ENCODE peak calls at places on chromosomes 4 and X, in seven cellular contexts. V is colonic mucosa; S is AG04450; I is CD8-positive, alpha-beta T cell; Y is lower lobe of right lung; N is thoracic aorta; M is tibial artery. E is an unnamed sample.

GRCh38 chrX:119870626-119871131 is 854 bp downstream of the RNF113A start:
- DNase-seq in V (peak), S (no peak), I (peak), Y (peak), N (no peak), M (no peak), E (no peak)

GRCh38 chr4:150578745-150579470 is 3.0 kb upstream of the MAB21L2 start:
- DNase-seq in V (no peak), S (no peak), I (no peak), Y (no peak), N (no peak), M (no peak), E (no peak)

GRCh38 chrX:2848806-2849420 is 20.2 kb downstream of the GYG2 start:
- DNase-seq in V (no peak), S (no peak), I (no peak), Y (no peak), N (no peak), M (no peak), E (no peak)

GRCh38 chrX:10990418-10990817 is 120.7 kb upstream of the HCCS start:
- DNase-seq in V (no peak), S (no peak), I (no peak), Y (no peak), N (no peak), M (no peak), E (no peak)

GRCh38 chrX:153966841-153967535 is 4.6 kb downstream of the HCFC1 start:
- DNase-seq in V (no peak), S (no peak), I (peak), Y (no peak), N (no peak), M (no peak), E (no peak)

GRCh38 chr4:145279122-145279960 is 99.0 kb upstream of the OTUD4 start:
- DNase-seq in V (no peak), S (no peak), I (no peak), Y (no peak), N (no peak), M (no peak), E (no peak)

GRCh38 chrX:153649178-153649914 is 2.3 kb downstream of the DUSP9 start:
- DNase-seq in V (no peak), S (no peak), I (peak), Y (peak), N (no peak), M (peak), E (no peak)

GRCh38 chr4:189313861-189314513 is 626.7 kb upstream of the FRG1 start:
- DNase-seq in V (no peak), S (no peak), I (no peak), Y (no peak), N (no peak), M (no peak), E (no peak)

GRCh38 chr4:10160280-10160856 is 43.8 kb upstream of the WDR1 start:
- DNase-seq in V (no peak), S (no peak), I (no peak), Y (no peak), N (no peak), M (no peak), E (no peak)

GRCh38 chr4:112515278-112516075 is 503 bp downstream of the NEUROG2 start:
- DNase-seq in V (no peak), S (no peak), I (peak), Y (no peak), N (no peak), M (no peak), E (peak)

GRCh38 chr4:142112451-142112850 is 476.1 kb downstream of the IL15 start:
- DNase-seq in V (no peak), S (no peak), I (no peak), Y (no peak), N (no peak), M (no peak), E (no peak)

GRCh38 chrX:18643853-18644252 is 28.1 kb downstream of the RS1 start:
- DNase-seq in V (no peak), S (no peak), I (no peak), Y (no peak), N (no peak), M (no peak), E (no peak)

GRCh38 chr4:21753084-21753760 is 195.3 kb downstream of the KCNIP4 start:
- DNase-seq in V (no peak), S (no peak), I (no peak), Y (no peak), N (no peak), M (no peak), E (no peak)

GRCh38 chrX:153723351-153724251 is 586 bp downstream of the BCAP31 start:
- DNase-seq in V (peak), S (no peak), I (peak), Y (peak), N (no peak), M (no peak), E (no peak)

GRCh38 chrX:19063030-19063429 is 59.2 kb downstream of the ADGRG2 start:
- DNase-seq in V (no peak), S (no peak), I (no peak), Y (no peak), N (no peak), M (no peak), E (no peak)

GRCh38 chr4:180377741-180378140 is 1865.5 kb upstream of the TENM3 start:
- DNase-seq in V (no peak), S (no peak), I (no peak), Y (no peak), N (no peak), M (no peak), E (no peak)

GRCh38 chr4:9996319-9997110 is 24.8 kb downstream of the SLC2A9 start:
- DNase-seq in V (peak), S (no peak), I (no peak), Y (no peak), N (no peak), M (no peak), E (no peak)

GRCh38 chrX:25726539-25726938 is 411.6 kb upstream of the MAGEB18 start:
- DNase-seq in V (no peak), S (no peak), I (no peak), Y (no peak), N (no peak), M (no peak), E (no peak)

GRCh38 chr4:26782168-26782829 is 78.3 kb upstream of the STIM2 start:
- DNase-seq in V (no peak), S (no peak), I (no peak), Y (no peak), N (no peak), M (no peak), E (no peak)

GRCh38 chr4:121950680-121951569 is 935 bp downstream of the TRPC3 start:
- DNase-seq in V (peak), S (no peak), I (peak), Y (peak), N (no peak), M (peak), E (no peak)

GRCh38 chrX:129115104-129115503 is 408.2 kb downstream of the SMARCA1 start:
- DNase-seq in V (peak), S (no peak), I (no peak), Y (no peak), N (no peak), M (no peak), E (no peak)

GRCh38 chr4:19319607-19320006 is 932.1 kb upstream of the SLIT2 start:
- DNase-seq in V (no peak), S (no peak), I (no peak), Y (no peak), N (no peak), M (no peak), E (no peak)

GRCh38 chr4:142164767-142165500 is 528.6 kb downstream of the IL15 start:
- DNase-seq in V (no peak), S (no peak), I (no peak), Y (no peak), N (no peak), M (no peak), E (no peak)

GRCh38 chr4:76197971-76198410 is 15.6 kb downstream of the SCARB2 start:
- DNase-seq in V (no peak), S (peak), I (peak), Y (peak), N (no peak), M (no peak), E (no peak)

GRCh38 chr4:112521123-112522116 is 5.4 kb upstream of the NEUROG2 start:
- DNase-seq in V (no peak), S (no peak), I (no peak), Y (no peak), N (no peak), M (no peak), E (no peak)

GRCh38 chr4:88728146-88728545 is 30.5 kb upstream of the NAP1L5 start:
- DNase-seq in V (no peak), S (no peak), I (no peak), Y (no peak), N (no peak), M (peak), E (no peak)

GRCh38 chr4:102430511-102430910 is 70.6 kb upstream of the NFKB1 start:
- DNase-seq in V (no peak), S (no peak), I (no peak), Y (no peak), N (no peak), M (no peak), E (no peak)

GRCh38 chr4:80788798-80789197 is 241.7 kb upstream of the BMP3 start:
- DNase-seq in V (no peak), S (no peak), I (no peak), Y (no peak), N (no peak), M (no peak), E (no peak)

GRCh38 chrX:119399772-119400101 is 601 bp downstream of the SLC25A43 start:
- DNase-seq in V (no peak), S (no peak), I (no peak), Y (no peak), N (no peak), M (no peak), E (no peak)

GRCh38 chr4:94882756-94883155 is 125.0 kb downstream of the BMPR1B start:
- DNase-seq in V (no peak), S (no peak), I (no peak), Y (no peak), N (no peak), M (no peak), E (no peak)

DNA sequence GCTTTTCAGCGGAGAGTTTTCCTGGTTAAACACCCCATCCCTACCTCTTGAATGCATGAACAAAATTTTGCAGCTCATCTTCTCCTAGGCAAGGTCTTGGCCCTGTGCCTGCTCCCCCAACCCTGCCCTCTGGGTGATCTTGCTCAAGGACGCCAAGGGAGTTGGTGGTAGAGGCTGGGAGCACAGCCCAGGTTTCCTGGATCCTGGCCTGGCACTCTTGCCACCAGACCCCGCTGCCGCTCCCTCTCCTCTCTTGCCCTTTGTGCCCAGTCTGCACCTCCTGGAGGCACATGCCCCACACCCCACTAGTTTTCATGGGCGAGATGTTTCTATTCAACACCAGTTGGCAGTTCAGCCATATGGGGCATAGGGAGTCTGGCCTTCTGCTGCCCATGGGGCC is 37.3 kb downstream of the TSC22D3 start:
- DNase-seq in V (no peak), S (no peak), I (no peak), Y (no peak), N (no peak), M (no peak), E (no peak)
- H3K27ac ChIP-seq in V (no peak), S (no peak), I (no peak), Y (peak), N (no peak), M (peak), E (peak)

GRCh38 chrX:55717521-55718497 is at the start of gene RRAGB:
- DNase-seq in V (peak), S (peak), I (peak), Y (peak), N (peak), M (peak), E (peak)
- TF ChIP-seq CTCF in V (peak), S (peak), I (peak), Y (peak), N (peak), M (peak), E (peak)

GRCh38 chr4:90449626-90450025 is 322.4 kb downstream of the CCSER1 start:
- DNase-seq in V (no peak), S (no peak), I (no peak), Y (no peak), N (no peak), M (no peak), E (no peak)
- H3K27ac ChIP-seq in V (no peak), S (no peak), I (no peak), Y (no peak), N (no peak), M (no peak), E (no peak)

GRCh38 chr4:116849620-116850019 is 235.8 kb downstream of the TRAM1L1 start:
- DNase-seq in V (no peak), S (no peak), I (no peak), Y (no peak), N (no peak), M (no peak), E (no peak)
- TF ChIP-seq CTCF in V (no peak), S (no peak), I (no peak), Y (no peak), N (no peak), M (no peak), E (no peak)

DNA sequence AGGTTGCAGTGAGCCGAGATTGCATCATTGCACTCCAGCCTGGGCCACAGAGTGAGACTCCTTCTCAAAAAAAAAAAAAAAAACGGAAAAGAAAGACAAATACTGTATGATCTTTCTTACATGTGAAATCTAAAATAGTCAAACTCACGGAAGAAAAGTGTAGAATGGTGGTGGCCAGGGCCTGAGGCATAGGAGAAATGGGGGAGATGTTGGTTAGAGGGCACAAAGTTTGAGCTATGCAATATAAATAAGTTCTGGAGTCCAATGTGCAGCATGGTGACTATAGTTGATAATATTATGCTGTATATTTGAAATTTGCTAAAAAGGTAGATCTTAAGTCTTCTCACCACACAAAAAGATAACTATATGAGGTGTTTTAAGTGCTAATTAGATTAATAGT is 1.3 kb upstream of the FGA start:
- DNase-seq in V (no peak), S (no peak), I (no peak), Y (no peak), N (no peak), M (no peak), E (no peak)
- H3K27ac ChIP-seq in V (no peak), S (no peak), I (no peak), Y (no peak), N (no peak), M (no peak), E (no peak)

GRCh38 chrX:85503258-85504158 is 124.0 kb upstream of the POF1B start:
- DNase-seq in V (no peak), S (no peak), I (no peak), Y (no peak), N (no peak), M (no peak), E (no peak)
- TF ChIP-seq CTCF in V (no peak), S (no peak), I (no peak), Y (no peak), N (no peak), M (no peak), E (no peak)

GRCh38 chr4:139457318-139457717 is 3.4 kb downstream of the RAB33B start:
- DNase-seq in V (no peak), S (no peak), I (no peak), Y (no peak), N (no peak), M (no peak), E (no peak)
- H3K27ac ChIP-seq in V (no peak), S (no peak), I (no peak), Y (no peak), N (no peak), M (no peak), E (no peak)

DNA sequence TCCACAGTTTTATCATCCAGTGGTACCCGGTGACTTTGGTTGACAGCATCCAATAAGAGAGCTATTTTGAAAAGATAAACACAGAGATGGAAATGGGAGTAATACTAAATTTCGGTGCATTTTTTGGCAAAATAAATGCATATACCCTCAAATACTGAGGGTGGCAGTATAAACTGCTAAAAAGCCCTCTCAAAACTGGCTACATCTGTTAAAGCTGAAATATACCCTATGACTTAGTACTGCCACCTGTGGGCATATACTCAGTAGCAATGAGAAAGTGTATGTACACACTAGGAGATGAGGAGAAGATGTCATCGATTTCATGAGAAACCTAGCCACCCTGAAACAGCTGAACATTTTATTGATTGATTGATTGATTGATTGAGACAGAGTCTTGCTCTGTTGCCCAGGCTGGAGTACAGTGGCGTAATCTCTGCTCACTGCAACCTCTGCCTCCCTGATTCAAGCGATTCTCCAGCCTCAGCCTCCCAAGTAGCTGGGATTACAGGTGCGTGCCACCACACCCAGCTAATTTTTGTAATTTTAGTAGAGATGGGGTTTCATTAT is 12.2 kb upstream of the TMEM128 start:
- DNase-seq in V (no peak), S (no peak), I (peak), Y (no peak), N (no peak), M (no peak), E (no peak)
- TF ChIP-seq CTCF in V (no peak), S (peak), I (peak), Y (peak), N (no peak), M (no peak), E (no peak)

GRCh38 chrX:39580043-39580442 is 517.7 kb downstream of the BCOR start:
- DNase-seq in V (no peak), S (no peak), I (no peak), Y (no peak), N (no peak), M (no peak), E (no peak)

GRCh38 chrX:39577206-39577605 is 520.6 kb downstream of the BCOR start:
- DNase-seq in V (no peak), S (no peak), I (no peak), Y (no peak), N (no peak), M (no peak), E (no peak)

GRCh38 chrX:39574178-39574577 is 523.6 kb downstream of the BCOR start:
- DNase-seq in V (no peak), S (no peak), I (no peak), Y (no peak), N (no peak), M (no peak), E (no peak)

GRCh38 chrX:39577976-39578962 is 519.5 kb downstream of the BCOR start:
- DNase-seq in V (peak), S (no peak), I (peak), Y (no peak), N (no peak), M (no peak), E (no peak)

DNA sequence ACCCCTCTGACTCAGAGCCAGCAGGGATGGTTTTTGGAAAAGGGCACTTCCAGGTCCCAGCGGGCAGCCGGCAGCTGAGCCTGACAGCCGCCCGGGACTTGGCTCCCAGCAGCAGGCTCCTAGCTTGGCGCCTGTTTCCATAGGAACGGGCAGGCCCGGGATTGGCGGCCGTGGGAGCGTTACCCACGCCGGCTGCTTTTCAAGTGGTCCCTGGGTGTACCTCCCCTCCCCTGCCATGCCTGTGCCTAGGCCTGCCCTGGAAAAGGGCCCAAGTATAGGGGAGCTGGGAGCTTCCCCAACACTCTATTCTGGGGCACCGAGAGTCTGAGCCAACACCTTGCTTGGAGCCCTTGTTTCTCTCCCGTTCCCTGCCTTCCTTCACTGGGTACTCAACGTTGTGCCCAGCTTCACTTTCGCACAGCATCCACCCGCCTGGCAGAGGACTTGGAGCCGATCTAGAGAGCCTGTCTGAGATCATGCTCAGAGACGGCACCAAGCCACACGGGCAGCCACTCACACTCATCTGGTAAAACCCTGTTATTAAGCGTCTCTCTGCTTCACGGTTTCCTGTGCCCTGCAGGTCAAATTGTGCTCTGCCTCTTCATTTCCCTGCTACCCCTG is 521.6 kb downstream of the BCOR start:
- DNase-seq in V (no peak), S (no peak), I (no peak), Y (no peak), N (no peak), M (peak), E (no peak)
- H3K27ac ChIP-seq in V (no peak), S (no peak), I (no peak), Y (no peak), N (no peak), M (no peak), E (no peak)